ENCODE peak calls at places on chromosomes 4 and X, in six cellular contexts. One of them, this sample, is unnamed.

GRCh38 chr4:87981505-87981904 is 6.0 kb downstream of the SPP1 start:
- DNase-seq in lower leg skin: no peak
- DNase-seq in IMR-90: no peak
- DNase-seq in adrenal gland: no peak
- DNase-seq in Peyer's patch: no peak
- DNase-seq in A549: no peak
- DNase-seq in this sample: no peak

GRCh38 chr4:83234902-83235644 is 49.5 kb downstream of the COQ2 start:
- DNase-seq in Peyer's patch: no peak
- DNase-seq in A549: no peak
- DNase-seq in adrenal gland: no peak
- DNase-seq in lower leg skin: no peak
- DNase-seq in IMR-90: no peak
- DNase-seq in this sample: no peak

GRCh38 chrX:153863251-153863991 is 22.6 kb downstream of the L1CAM start:
- DNase-seq in adrenal gland: no peak
- DNase-seq in IMR-90: no peak
- DNase-seq in A549: no peak
- DNase-seq in lower leg skin: peak
- DNase-seq in Peyer's patch: no peak
- DNase-seq in this sample: peak

GRCh38 chrX:49273181-49273727 is 3.7 kb downstream of the PPP1R3F start:
- DNase-seq in A549: no peak
- DNase-seq in adrenal gland: no peak
- DNase-seq in lower leg skin: no peak
- DNase-seq in Peyer's patch: no peak
- DNase-seq in IMR-90: no peak
- DNase-seq in this sample: peak

GRCh38 chr4:53705151-53705764 is 114.0 kb upstream of the LNX1 start:
- DNase-seq in A549: no peak
- DNase-seq in adrenal gland: no peak
- DNase-seq in Peyer's patch: no peak
- DNase-seq in lower leg skin: no peak
- DNase-seq in IMR-90: no peak
- DNase-seq in this sample: no peak

GRCh38 chr4:7197910-7198309 is 5.6 kb downstream of the SORCS2 start:
- DNase-seq in adrenal gland: no peak
- DNase-seq in IMR-90: no peak
- DNase-seq in lower leg skin: peak
- DNase-seq in A549: no peak
- DNase-seq in Peyer's patch: no peak
- DNase-seq in this sample: peak

GRCh38 chrX:32483534-32484136 is 727.7 kb downstream of the DMD start:
- DNase-seq in A549: no peak
- DNase-seq in adrenal gland: no peak
- DNase-seq in IMR-90: no peak
- DNase-seq in lower leg skin: no peak
- DNase-seq in Peyer's patch: no peak
- DNase-seq in this sample: no peak

GRCh38 chr4:102736636-102737549 is 23.9 kb downstream of the MANBA start:
- DNase-seq in A549: no peak
- DNase-seq in IMR-90: no peak
- DNase-seq in lower leg skin: no peak
- DNase-seq in Peyer's patch: no peak
- DNase-seq in adrenal gland: no peak
- DNase-seq in this sample: no peak

GRCh38 chr4:113069212-113069892 is 19.9 kb downstream of the ANK2 start:
- DNase-seq in lower leg skin: no peak
- DNase-seq in adrenal gland: peak
- DNase-seq in Peyer's patch: no peak
- DNase-seq in A549: no peak
- DNase-seq in IMR-90: no peak
- DNase-seq in this sample: no peak
- TF ChIP-seq POLR2A in lower leg skin: no peak
- TF ChIP-seq POLR2A in adrenal gland: no peak
- TF ChIP-seq POLR2A in Peyer's patch: no peak
- TF ChIP-seq POLR2A in A549: no peak
- TF ChIP-seq POLR2A in IMR-90: no peak
- TF ChIP-seq POLR2A in this sample: no peak

DNA sequence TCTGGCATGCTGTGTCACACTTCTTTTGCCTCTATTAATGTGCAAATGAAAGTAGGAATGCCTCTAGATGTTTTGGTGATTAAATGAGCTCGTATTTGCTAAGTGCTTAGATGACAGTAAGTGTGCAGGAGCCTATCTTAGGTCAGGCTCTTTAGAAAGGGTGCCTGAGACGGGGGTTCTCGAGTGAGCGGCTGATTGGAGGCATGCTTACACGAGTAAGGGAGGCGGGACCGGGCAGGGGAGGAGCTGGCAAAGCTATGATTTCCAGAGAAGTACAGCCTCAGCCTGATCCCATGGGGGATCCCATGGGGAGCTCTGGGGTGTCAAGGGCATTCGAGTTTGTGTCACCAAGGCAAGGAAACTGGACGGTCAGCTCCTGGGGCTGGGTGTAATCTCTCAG is 44.8 kb downstream of the CLDN34 start:
- DNase-seq in adrenal gland: peak
- DNase-seq in A549: no peak
- DNase-seq in lower leg skin: peak
- DNase-seq in Peyer's patch: no peak
- DNase-seq in IMR-90: no peak
- DNase-seq in this sample: peak
- TF ChIP-seq POLR2A in adrenal gland: no peak
- TF ChIP-seq POLR2A in A549: no peak
- TF ChIP-seq POLR2A in lower leg skin: no peak
- TF ChIP-seq POLR2A in Peyer's patch: no peak
- TF ChIP-seq POLR2A in IMR-90: no peak
- TF ChIP-seq POLR2A in this sample: no peak

GRCh38 chr4:5114911-5115310 is 63.6 kb downstream of the STK32B start:
- DNase-seq in A549: no peak
- DNase-seq in IMR-90: peak
- DNase-seq in Peyer's patch: no peak
- DNase-seq in adrenal gland: no peak
- DNase-seq in lower leg skin: no peak
- DNase-seq in this sample: no peak
- TF ChIP-seq POLR2A in A549: no peak
- TF ChIP-seq POLR2A in IMR-90: no peak
- TF ChIP-seq POLR2A in Peyer's patch: no peak
- TF ChIP-seq POLR2A in adrenal gland: no peak
- TF ChIP-seq POLR2A in lower leg skin: no peak
- TF ChIP-seq POLR2A in this sample: no peak

GRCh38 chr4:17812125-17812524 is 1.3 kb downstream of the NCAPG start:
- DNase-seq in Peyer's patch: no peak
- DNase-seq in IMR-90: no peak
- DNase-seq in adrenal gland: no peak
- DNase-seq in lower leg skin: no peak
- DNase-seq in A549: no peak
- DNase-seq in this sample: no peak

GRCh38 chr4:17812801-17813200 is 2.0 kb downstream of the NCAPG start:
- DNase-seq in Peyer's patch: no peak
- DNase-seq in A549: no peak
- DNase-seq in adrenal gland: no peak
- DNase-seq in lower leg skin: no peak
- DNase-seq in IMR-90: no peak
- DNase-seq in this sample: no peak

GRCh38 chr4:17809667-17810066 is 890 bp downstream of the DCAF16 start:
- DNase-seq in adrenal gland: no peak
- DNase-seq in lower leg skin: no peak
- DNase-seq in IMR-90: no peak
- DNase-seq in A549: no peak
- DNase-seq in Peyer's patch: no peak
- DNase-seq in this sample: no peak

GRCh38 chr4:17811078-17811603 is 362 bp downstream of the NCAPG start:
- DNase-seq in lower leg skin: peak
- DNase-seq in A549: no peak
- DNase-seq in Peyer's patch: no peak
- DNase-seq in IMR-90: no peak
- DNase-seq in adrenal gland: peak
- DNase-seq in this sample: no peak

GRCh38 chr4:17810260-17811077 is at the start of the genes DCAF16 and NCAPG:
- DNase-seq in adrenal gland: peak
- DNase-seq in Peyer's patch: peak
- DNase-seq in lower leg skin: peak
- DNase-seq in A549: peak
- DNase-seq in IMR-90: peak
- DNase-seq in this sample: peak
- TF ChIP-seq POLR2A in adrenal gland: peak
- TF ChIP-seq POLR2A in Peyer's patch: peak
- TF ChIP-seq POLR2A in lower leg skin: peak
- TF ChIP-seq POLR2A in A549: peak
- TF ChIP-seq POLR2A in IMR-90: peak
- TF ChIP-seq POLR2A in this sample: peak

DNA sequence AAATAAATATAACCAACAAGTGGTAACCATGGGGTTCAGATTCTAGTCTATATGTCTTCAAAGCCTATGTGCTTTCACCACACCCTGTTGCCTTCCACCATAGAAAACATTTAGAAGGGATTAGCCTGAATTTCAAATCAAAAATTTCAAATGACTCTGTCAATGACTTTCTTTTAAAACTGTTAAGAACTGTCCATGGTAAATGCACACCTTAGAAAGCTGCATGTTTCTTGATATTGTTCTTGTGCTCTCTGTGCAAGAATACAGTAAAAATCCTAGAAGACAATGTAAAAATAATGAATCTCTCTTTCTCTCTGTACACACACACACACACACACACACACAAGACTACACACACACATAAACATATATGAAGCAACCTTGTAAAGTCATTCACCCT is 74.6 kb upstream of the EXOC1L start:
- DNase-seq in lower leg skin: no peak
- DNase-seq in IMR-90: no peak
- DNase-seq in Peyer's patch: no peak
- DNase-seq in adrenal gland: no peak
- DNase-seq in A549: no peak
- DNase-seq in this sample: no peak
- TF ChIP-seq POLR2A in lower leg skin: no peak
- TF ChIP-seq POLR2A in IMR-90: no peak
- TF ChIP-seq POLR2A in Peyer's patch: no peak
- TF ChIP-seq POLR2A in adrenal gland: no peak
- TF ChIP-seq POLR2A in A549: no peak
- TF ChIP-seq POLR2A in this sample: no peak

DNA sequence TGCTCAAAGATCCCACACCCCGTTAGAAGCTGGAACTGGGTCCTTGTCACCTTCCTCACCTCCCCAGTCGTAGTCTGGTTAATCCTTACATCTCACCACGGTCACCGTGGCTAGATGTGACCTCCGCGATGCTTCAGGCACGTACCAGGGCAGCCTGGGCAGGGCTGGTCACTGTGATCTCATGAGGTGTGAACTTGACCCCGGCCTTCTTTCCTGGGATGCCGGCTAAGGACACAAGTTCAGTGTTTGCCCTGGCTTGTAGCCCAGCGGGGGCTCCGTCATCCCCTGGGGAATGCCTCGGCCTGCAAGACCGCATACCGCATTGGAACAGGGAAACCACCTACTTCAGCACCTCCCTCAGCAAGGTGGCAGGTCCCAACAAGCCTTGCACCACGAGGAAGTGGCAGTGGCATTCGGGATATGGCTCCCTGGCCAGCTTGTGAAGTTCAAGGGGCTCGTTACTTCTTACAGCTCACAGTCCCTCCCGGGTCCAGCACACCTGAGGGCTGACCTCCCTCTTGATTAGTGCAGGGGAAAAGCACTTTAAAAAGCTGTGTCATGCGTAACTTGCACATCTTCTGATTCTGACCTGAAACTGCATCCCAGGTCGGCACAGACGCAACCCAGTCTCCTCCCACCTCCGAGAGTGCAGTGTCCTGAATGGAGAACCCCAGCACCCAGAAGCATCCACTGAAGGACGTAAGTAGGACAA is 25.9 kb downstream of the NOP14 start:
- DNase-seq in Peyer's patch: peak
- DNase-seq in A549: no peak
- DNase-seq in lower leg skin: peak
- DNase-seq in IMR-90: no peak
- DNase-seq in adrenal gland: peak
- DNase-seq in this sample: peak
- TF ChIP-seq POLR2A in Peyer's patch: no peak
- TF ChIP-seq POLR2A in A549: no peak
- TF ChIP-seq POLR2A in lower leg skin: no peak
- TF ChIP-seq POLR2A in IMR-90: no peak
- TF ChIP-seq POLR2A in adrenal gland: no peak
- TF ChIP-seq POLR2A in this sample: no peak

GRCh38 chrX:101550362-101550761 is at the start of gene ARMCX1:
- DNase-seq in A549: no peak
- DNase-seq in Peyer's patch: peak
- DNase-seq in adrenal gland: peak
- DNase-seq in IMR-90: peak
- DNase-seq in lower leg skin: peak
- DNase-seq in this sample: peak
- TF ChIP-seq POLR2A in A549: no peak
- TF ChIP-seq POLR2A in Peyer's patch: no peak
- TF ChIP-seq POLR2A in adrenal gland: peak
- TF ChIP-seq POLR2A in IMR-90: peak
- TF ChIP-seq POLR2A in lower leg skin: no peak
- TF ChIP-seq POLR2A in this sample: peak

GRCh38 chrX:47484885-47485284 is 1.9 kb upstream of the ZNF41 start:
- DNase-seq in IMR-90: no peak
- DNase-seq in A549: no peak
- DNase-seq in adrenal gland: no peak
- DNase-seq in lower leg skin: no peak
- DNase-seq in Peyer's patch: no peak
- DNase-seq in this sample: peak

DNA sequence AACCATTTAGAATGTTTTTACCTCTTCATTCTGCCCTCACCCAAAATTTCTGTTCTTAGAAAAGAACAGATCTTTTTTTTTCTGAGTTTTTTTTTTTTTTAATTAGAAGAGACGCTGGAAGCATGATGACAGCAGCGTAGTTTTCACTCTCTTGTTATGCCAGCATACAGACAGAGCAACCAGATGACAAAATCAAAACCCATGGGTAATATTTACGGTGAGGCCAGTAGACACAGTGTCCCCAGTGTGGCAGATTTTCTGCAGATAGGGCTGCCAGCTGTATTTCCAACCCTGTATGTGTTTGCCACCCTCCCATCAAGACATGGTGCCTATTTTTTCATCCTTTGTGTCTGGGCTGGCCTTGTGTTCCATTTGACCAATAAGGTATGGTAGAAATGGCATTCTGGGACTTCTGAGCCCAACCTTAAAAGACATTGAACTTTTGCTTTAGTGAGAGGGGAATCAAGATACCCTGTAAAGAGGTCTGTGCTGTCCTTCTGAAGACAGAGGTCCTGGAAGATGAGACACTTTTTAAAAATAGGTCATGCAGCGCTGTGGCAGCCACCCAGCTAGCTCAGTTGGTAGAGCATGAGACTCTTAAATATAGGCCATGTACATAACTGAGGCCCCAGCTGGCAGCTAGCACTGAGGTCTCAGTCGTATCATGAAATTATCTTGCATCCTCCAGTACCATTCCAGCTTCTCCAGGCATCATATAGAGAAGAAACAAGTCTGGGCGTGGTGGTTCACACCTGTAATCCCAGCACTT is 6.7 kb upstream of the ZNF41 start:
- DNase-seq in A549: no peak
- DNase-seq in adrenal gland: no peak
- DNase-seq in Peyer's patch: no peak
- DNase-seq in IMR-90: no peak
- DNase-seq in lower leg skin: no peak
- DNase-seq in this sample: peak
- TF ChIP-seq POLR2A in A549: no peak
- TF ChIP-seq POLR2A in adrenal gland: no peak
- TF ChIP-seq POLR2A in Peyer's patch: no peak
- TF ChIP-seq POLR2A in IMR-90: no peak
- TF ChIP-seq POLR2A in lower leg skin: no peak
- TF ChIP-seq POLR2A in this sample: no peak

GRCh38 chrX:71618303-71618721 is at the start of gene CXCR3:
- DNase-seq in IMR-90: no peak
- DNase-seq in lower leg skin: no peak
- DNase-seq in Peyer's patch: no peak
- DNase-seq in adrenal gland: peak
- DNase-seq in A549: no peak
- DNase-seq in this sample: no peak
- TF ChIP-seq POLR2A in IMR-90: no peak
- TF ChIP-seq POLR2A in lower leg skin: no peak
- TF ChIP-seq POLR2A in Peyer's patch: no peak
- TF ChIP-seq POLR2A in adrenal gland: no peak
- TF ChIP-seq POLR2A in A549: no peak
- TF ChIP-seq POLR2A in this sample: no peak